ENCODE peak calls at places on chromosomes 3 and 15, in five cellular contexts. One of them, this sample, is unnamed.

GRCh38 chr3:156583469-156583868 is 28.6 kb upstream of the SSR3 start:
- DNase-seq in SK-N-SH: no peak
- DNase-seq in K562: no peak
- DNase-seq in GM12892: no peak
- DNase-seq in H1: no peak
- DNase-seq in this sample: no peak

GRCh38 chr15:87219650-87220615 is 1036.6 kb downstream of the NTRK3 start:
- DNase-seq in SK-N-SH: no peak
- DNase-seq in K562: no peak
- DNase-seq in H1: no peak
- DNase-seq in GM12892: no peak
- DNase-seq in this sample: no peak

GRCh38 chr15:83653639-83654378 is at the start of gene ADAMTSL3:
- DNase-seq in H1: peak
- DNase-seq in GM12892: no peak
- DNase-seq in K562: no peak
- DNase-seq in SK-N-SH: peak
- DNase-seq in this sample: no peak

GRCh38 chr3:188635258-188636038 is 481.5 kb downstream of the LPP start:
- DNase-seq in K562: no peak
- DNase-seq in H1: no peak
- DNase-seq in GM12892: no peak
- DNase-seq in SK-N-SH: no peak
- DNase-seq in this sample: no peak

GRCh38 chr3:45187597-45188210 is 38.4 kb downstream of the TMEM158 start:
- DNase-seq in SK-N-SH: no peak
- DNase-seq in GM12892: no peak
- DNase-seq in H1: no peak
- DNase-seq in K562: no peak
- DNase-seq in this sample: no peak

GRCh38 chr3:100335137-100335833 is 728 bp downstream of the NIT2 start:
- DNase-seq in GM12892: peak
- DNase-seq in K562: peak
- DNase-seq in H1: no peak
- DNase-seq in SK-N-SH: peak
- DNase-seq in this sample: peak

GRCh38 chr15:29945943-29946591 is 123.8 kb upstream of the TJP1 start:
- DNase-seq in GM12892: no peak
- DNase-seq in H1: no peak
- DNase-seq in K562: no peak
- DNase-seq in SK-N-SH: no peak
- DNase-seq in this sample: no peak

GRCh38 chr3:130383424-130383823 is 38.0 kb downstream of the COL6A5 start:
- DNase-seq in K562: peak
- DNase-seq in GM12892: no peak
- DNase-seq in H1: no peak
- DNase-seq in SK-N-SH: no peak
- DNase-seq in this sample: no peak

GRCh38 chr15:51267714-51268105 is 70.7 kb downstream of the CYP19A1 start:
- DNase-seq in SK-N-SH: peak
- DNase-seq in H1: no peak
- DNase-seq in K562: no peak
- DNase-seq in GM12892: no peak
- DNase-seq in this sample: no peak

GRCh38 chr3:157527471-157527881 is 24.3 kb upstream of the VEPH1 start:
- DNase-seq in GM12892: no peak
- DNase-seq in SK-N-SH: no peak
- DNase-seq in K562: no peak
- DNase-seq in H1: no peak
- DNase-seq in this sample: no peak

GRCh38 chr3:143653493-143653892 is 194.8 kb downstream of the SLC9A9 start:
- DNase-seq in K562: no peak
- DNase-seq in H1: no peak
- DNase-seq in GM12892: no peak
- DNase-seq in SK-N-SH: no peak
- DNase-seq in this sample: no peak

GRCh38 chr3:196175116-196175625 is 36.0 kb downstream of the ZDHHC19 start:
- DNase-seq in H1: no peak
- DNase-seq in SK-N-SH: peak
- DNase-seq in K562: no peak
- DNase-seq in GM12892: no peak
- DNase-seq in this sample: no peak

GRCh38 chr3:4754180-4755086 is 224.8 kb upstream of the BHLHE40 start:
- DNase-seq in SK-N-SH: no peak
- DNase-seq in H1: no peak
- DNase-seq in K562: no peak
- DNase-seq in GM12892: peak
- DNase-seq in this sample: peak

GRCh38 chr3:108329508-108329907 is 33.2 kb downstream of the HHLA2 start:
- DNase-seq in SK-N-SH: no peak
- DNase-seq in H1: no peak
- DNase-seq in K562: no peak
- DNase-seq in GM12892: no peak
- DNase-seq in this sample: no peak

GRCh38 chr3:189459231-189459630 is 172.0 kb upstream of the TP63 start:
- DNase-seq in GM12892: no peak
- DNase-seq in SK-N-SH: no peak
- DNase-seq in H1: no peak
- DNase-seq in K562: no peak
- DNase-seq in this sample: no peak

GRCh38 chr3:32313723-32314473 is 75.4 kb downstream of the CMTM8 start:
- DNase-seq in GM12892: no peak
- DNase-seq in SK-N-SH: no peak
- DNase-seq in H1: no peak
- DNase-seq in K562: no peak
- DNase-seq in this sample: no peak

GRCh38 chr3:103055021-103055420 is 620.2 kb downstream of the ZPLD1 start:
- DNase-seq in SK-N-SH: no peak
- DNase-seq in H1: no peak
- DNase-seq in GM12892: no peak
- DNase-seq in K562: no peak
- DNase-seq in this sample: no peak

GRCh38 chr3:103048371-103048722 is 613.5 kb downstream of the ZPLD1 start:
- DNase-seq in SK-N-SH: no peak
- DNase-seq in K562: no peak
- DNase-seq in GM12892: no peak
- DNase-seq in H1: no peak
- DNase-seq in this sample: no peak

GRCh38 chr3:103056552-103056951 is 621.7 kb downstream of the ZPLD1 start:
- DNase-seq in K562: no peak
- DNase-seq in SK-N-SH: peak
- DNase-seq in H1: no peak
- DNase-seq in GM12892: no peak
- DNase-seq in this sample: no peak

GRCh38 chr3:103047640-103048370 is 613.0 kb downstream of the ZPLD1 start:
- DNase-seq in GM12892: no peak
- DNase-seq in H1: no peak
- DNase-seq in K562: no peak
- DNase-seq in SK-N-SH: no peak
- DNase-seq in this sample: no peak

DNA sequence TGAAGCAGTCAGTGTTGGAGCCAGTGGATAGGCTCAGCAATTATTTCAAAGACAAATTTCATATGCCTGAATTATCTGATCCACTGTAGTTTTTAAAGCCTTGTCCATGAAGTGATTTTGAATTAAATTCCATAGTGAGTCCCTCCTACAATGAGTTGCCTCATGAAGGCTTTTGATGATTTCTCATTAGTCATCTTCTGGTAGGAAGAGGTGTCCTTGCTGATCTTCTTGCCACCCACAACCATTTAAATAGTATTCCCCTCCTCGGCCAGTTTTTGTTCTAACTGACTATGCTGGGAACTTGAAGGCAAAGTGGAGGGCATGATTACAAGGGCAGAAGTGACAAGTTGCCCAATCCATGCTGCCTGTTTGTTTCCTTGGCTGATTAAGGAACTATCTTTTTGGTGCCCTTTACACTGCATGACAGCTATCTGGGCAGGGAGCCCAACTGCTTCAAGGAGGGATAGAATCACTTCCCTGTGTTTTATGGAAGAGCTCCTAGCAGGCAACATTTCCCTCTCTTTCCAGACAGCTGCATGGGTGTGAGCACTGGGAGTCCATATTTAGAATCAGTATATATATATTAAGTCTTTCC is 617.5 kb downstream of the ZPLD1 start:
- DNase-seq in GM12892: no peak
- DNase-seq in SK-N-SH: no peak
- DNase-seq in H1: no peak
- DNase-seq in K562: no peak
- DNase-seq in this sample: no peak
- TF ChIP-seq TAF1 in GM12892: no peak
- TF ChIP-seq TAF1 in SK-N-SH: no peak
- TF ChIP-seq TAF1 in H1: no peak
- TF ChIP-seq TAF1 in K562: no peak
- TF ChIP-seq TAF1 in this sample: no peak

GRCh38 chr3:63855333-63855940 is 8.2 kb downstream of the THOC7 start:
- DNase-seq in GM12892: no peak
- DNase-seq in H1: peak
- DNase-seq in K562: no peak
- DNase-seq in SK-N-SH: no peak
- DNase-seq in this sample: no peak

GRCh38 chr3:63861306-63861705 is 2.3 kb downstream of the THOC7 start:
- DNase-seq in K562: no peak
- DNase-seq in GM12892: no peak
- DNase-seq in H1: no peak
- DNase-seq in SK-N-SH: no peak
- DNase-seq in this sample: no peak

GRCh38 chr3:63853106-63853505 is 10.5 kb downstream of the THOC7 start:
- DNase-seq in GM12892: no peak
- DNase-seq in SK-N-SH: no peak
- DNase-seq in K562: no peak
- DNase-seq in H1: no peak
- DNase-seq in this sample: no peak

GRCh38 chr3:63862804-63863149 is 828 bp downstream of the THOC7 start:
- DNase-seq in SK-N-SH: no peak
- DNase-seq in H1: no peak
- DNase-seq in GM12892: no peak
- DNase-seq in K562: peak
- DNase-seq in this sample: peak

GRCh38 chr3:63857311-63857710 is 6.3 kb downstream of the THOC7 start:
- DNase-seq in GM12892: no peak
- DNase-seq in H1: no peak
- DNase-seq in SK-N-SH: no peak
- DNase-seq in K562: no peak
- DNase-seq in this sample: no peak
- TF ChIP-seq TAF1 in GM12892: no peak
- TF ChIP-seq TAF1 in H1: no peak
- TF ChIP-seq TAF1 in SK-N-SH: no peak
- TF ChIP-seq TAF1 in K562: no peak
- TF ChIP-seq TAF1 in this sample: no peak

DNA sequence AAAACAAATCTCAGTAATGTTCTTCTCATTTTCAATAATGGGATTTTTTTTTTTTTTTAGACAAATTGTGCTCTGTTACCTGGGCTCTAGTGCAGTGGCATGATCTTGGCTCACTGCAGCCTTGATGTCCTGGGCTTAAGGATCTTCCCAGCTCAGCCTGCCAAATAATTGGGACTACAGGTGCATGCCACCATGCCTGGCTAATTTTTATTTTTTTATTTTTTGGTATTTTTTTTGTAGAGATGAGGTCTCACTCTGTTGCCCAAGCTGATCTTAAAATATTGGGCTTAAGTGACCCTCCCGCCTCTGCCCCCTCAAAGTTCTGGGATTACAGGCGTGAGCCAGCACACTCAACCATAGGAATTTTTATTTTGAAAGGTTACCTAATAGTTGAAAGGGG is 126.2 kb downstream of the MDFIC2 start:
- DNase-seq in GM12892: no peak
- DNase-seq in SK-N-SH: no peak
- DNase-seq in H1: no peak
- DNase-seq in K562: no peak
- DNase-seq in this sample: no peak
- TF ChIP-seq TAF1 in GM12892: no peak
- TF ChIP-seq TAF1 in SK-N-SH: no peak
- TF ChIP-seq TAF1 in H1: no peak
- TF ChIP-seq TAF1 in K562: no peak
- TF ChIP-seq TAF1 in this sample: no peak

GRCh38 chr15:39592500-39592899 is 11.6 kb downstream of the THBS1 start:
- DNase-seq in GM12892: no peak
- DNase-seq in H1: no peak
- DNase-seq in K562: no peak
- DNase-seq in SK-N-SH: no peak
- DNase-seq in this sample: no peak

GRCh38 chr15:39593071-39594055 is 12.5 kb downstream of the THBS1 start:
- DNase-seq in H1: no peak
- DNase-seq in K562: no peak
- DNase-seq in SK-N-SH: no peak
- DNase-seq in GM12892: no peak
- DNase-seq in this sample: no peak

GRCh38 chr15:39594764-39595620 is 14.1 kb downstream of the THBS1 start:
- DNase-seq in H1: no peak
- DNase-seq in K562: no peak
- DNase-seq in GM12892: no peak
- DNase-seq in SK-N-SH: no peak
- DNase-seq in this sample: no peak

GRCh38 chr15:39595621-39596221 is 14.8 kb downstream of the THBS1 start:
- DNase-seq in H1: no peak
- DNase-seq in GM12892: no peak
- DNase-seq in SK-N-SH: no peak
- DNase-seq in K562: no peak
- DNase-seq in this sample: no peak

GRCh38 chr15:39594056-39594763 is 13.3 kb downstream of the THBS1 start:
- DNase-seq in SK-N-SH: no peak
- DNase-seq in K562: no peak
- DNase-seq in H1: no peak
- DNase-seq in GM12892: no peak
- DNase-seq in this sample: no peak
- TF ChIP-seq TAF1 in SK-N-SH: no peak
- TF ChIP-seq TAF1 in K562: no peak
- TF ChIP-seq TAF1 in H1: no peak
- TF ChIP-seq TAF1 in GM12892: no peak
- TF ChIP-seq TAF1 in this sample: no peak

GRCh38 chr3:11185564-11186317 is 31.4 kb downstream of the HRH1 start:
- DNase-seq in K562: no peak
- DNase-seq in SK-N-SH: no peak
- DNase-seq in GM12892: no peak
- DNase-seq in H1: no peak
- DNase-seq in this sample: no peak
- TF ChIP-seq TAF1 in K562: no peak
- TF ChIP-seq TAF1 in SK-N-SH: no peak
- TF ChIP-seq TAF1 in GM12892: no peak
- TF ChIP-seq TAF1 in H1: no peak
- TF ChIP-seq TAF1 in this sample: no peak

DNA sequence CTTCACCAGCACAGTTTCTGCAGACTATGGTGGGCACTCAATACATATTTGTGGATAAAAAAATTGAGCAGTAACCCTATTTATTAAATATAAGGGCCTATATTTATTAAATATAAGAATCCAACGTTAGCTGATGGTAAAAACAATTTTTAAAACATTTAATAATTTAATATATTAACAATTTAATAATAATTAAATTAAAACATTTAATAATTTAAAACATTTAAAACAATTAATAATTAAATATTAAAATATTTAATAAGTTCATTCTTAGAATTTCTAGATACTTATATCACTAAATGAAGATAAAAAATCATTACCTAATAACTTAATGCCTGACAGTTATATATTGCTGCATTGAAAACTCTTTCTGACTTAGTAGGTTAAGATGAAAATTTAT is 880.2 kb upstream of the EPHA6 start:
- DNase-seq in GM12892: no peak
- DNase-seq in H1: no peak
- DNase-seq in K562: no peak
- DNase-seq in SK-N-SH: no peak
- DNase-seq in this sample: no peak
- TF ChIP-seq TAF1 in GM12892: no peak
- TF ChIP-seq TAF1 in H1: no peak
- TF ChIP-seq TAF1 in K562: no peak
- TF ChIP-seq TAF1 in SK-N-SH: no peak
- TF ChIP-seq TAF1 in this sample: no peak

GRCh38 chr3:177946965-177947364 is 589.3 kb upstream of the KCNMB2 start:
- DNase-seq in GM12892: no peak
- DNase-seq in K562: no peak
- DNase-seq in SK-N-SH: no peak
- DNase-seq in H1: no peak
- DNase-seq in this sample: no peak
- TF ChIP-seq TAF1 in GM12892: no peak
- TF ChIP-seq TAF1 in K562: no peak
- TF ChIP-seq TAF1 in SK-N-SH: no peak
- TF ChIP-seq TAF1 in H1: no peak
- TF ChIP-seq TAF1 in this sample: no peak